ENCODE peak calls at places on chromosome 2, in six cellular contexts. P is choroid plexus epithelial cell, L is Peyer's patch, M is right lobe of liver, W is skeletal muscle cell, A is LNCaP clone FGC. Q is an unnamed sample.

GRCh38 chr2:201021914-201022313 is 49.6 kb downstream of the HYCC2 start:
- DNase-seq in P (peak), L (no peak), M (no peak), W (no peak), A (no peak), Q (no peak)

GRCh38 chr2:240429872-240430491 is 5.5 kb upstream of the GPC1 start:
- DNase-seq in P (no peak), L (no peak), M (peak), W (no peak), A (no peak), Q (peak)

GRCh38 chr2:225737556-225737955 is 338.0 kb downstream of the NYAP2 start:
- DNase-seq in P (peak), L (no peak), M (no peak), W (no peak), A (no peak), Q (no peak)

GRCh38 chr2:128289439-128289838 is 29.2 kb downstream of the HS6ST1 start:
- DNase-seq in P (no peak), L (no peak), M (peak), W (no peak), A (no peak), Q (no peak)

GRCh38 chr2:73987109-73987947 is 2.6 kb downstream of the TET3 start:
- DNase-seq in P (peak), L (peak), M (no peak), W (no peak), A (no peak), Q (peak)

GRCh38 chr2:24049485-24050021 is at the start of gene FKBP1B:
- DNase-seq in P (peak), L (peak), M (peak), W (no peak), A (no peak), Q (peak)

GRCh38 chr2:240236217-240237111 is 96.0 kb upstream of the OTOS start:
- DNase-seq in P (no peak), L (no peak), M (peak), W (no peak), A (no peak), Q (peak)

GRCh38 chr2:9980520-9980919 is 29.0 kb downstream of the GRHL1 start:
- DNase-seq in P (no peak), L (no peak), M (no peak), W (no peak), A (no peak), Q (no peak)

GRCh38 chr2:201618744-201619654 is 24.3 kb downstream of the TMEM237 start:
- DNase-seq in P (peak), L (no peak), M (peak), W (no peak), A (no peak), Q (peak)

GRCh38 chr2:232633413-232634318 is at the start of gene EFHD1:
- DNase-seq in P (peak), L (peak), M (peak), W (no peak), A (no peak), Q (peak)

GRCh38 chr2:72562451-72563153 is 263.2 kb downstream of the EXOC6B start:
- DNase-seq in P (peak), L (no peak), M (no peak), W (no peak), A (no peak), Q (no peak)

GRCh38 chr2:27094353-27094984 is 7.9 kb downstream of the KHK start:
- DNase-seq in P (no peak), L (no peak), M (no peak), W (no peak), A (no peak), Q (no peak)

GRCh38 chr2:207930747-207931146 is 94.6 kb downstream of the PLEKHM3 start:
- DNase-seq in P (no peak), L (no peak), M (peak), W (no peak), A (no peak), Q (peak)

GRCh38 chr2:197502685-197503084 is 2.5 kb downstream of the HSPE1 start:
- DNase-seq in P (no peak), L (no peak), M (no peak), W (no peak), A (no peak), Q (no peak)

GRCh38 chr2:43269074-43269572 is 42.7 kb upstream of the ZFP36L2 start:
- DNase-seq in P (peak), L (peak), M (peak), W (peak), A (no peak), Q (peak)

GRCh38 chr2:150528861-150529801 is 41.7 kb upstream of the RND3 start:
- DNase-seq in P (peak), L (no peak), M (no peak), W (peak), A (no peak), Q (no peak)

GRCh38 chr2:174716785-174717184 is 47.5 kb downstream of the CHRNA1 start:
- DNase-seq in P (no peak), L (no peak), M (no peak), W (no peak), A (no peak), Q (no peak)

GRCh38 chr2:70627499-70627898 is 73.9 kb upstream of the TGFA start:
- DNase-seq in P (peak), L (no peak), M (no peak), W (no peak), A (peak), Q (no peak)

GRCh38 chr2:226489765-226490164 is 309.9 kb downstream of the IRS1 start:
- DNase-seq in P (peak), L (no peak), M (no peak), W (peak), A (no peak), Q (no peak)

GRCh38 chr2:197707316-197708213 is 2.4 kb downstream of the MARS2 start:
- DNase-seq in P (peak), L (no peak), M (no peak), W (no peak), A (no peak), Q (no peak)

GRCh38 chr2:17166506-17166905 is 351.7 kb downstream of the RAD51AP2 start:
- DNase-seq in P (peak), L (no peak), M (no peak), W (peak), A (peak), Q (no peak)

GRCh38 chr2:145957929-145958328 is 1438.0 kb upstream of the ZEB2 start:
- DNase-seq in P (peak), L (no peak), M (no peak), W (peak), A (no peak), Q (no peak)

GRCh38 chr2:183040604-183041003 is 2.3 kb upstream of the NCKAP1 start:
- DNase-seq in P (no peak), L (no peak), M (no peak), W (no peak), A (no peak), Q (no peak)

GRCh38 chr2:19861771-19862170 is 40.0 kb downstream of the TTC32 start:
- DNase-seq in P (peak), L (no peak), M (no peak), W (no peak), A (no peak), Q (no peak)

GRCh38 chr2:215530191-215530968 is 94.5 kb upstream of the FN1 start:
- DNase-seq in P (peak), L (no peak), M (no peak), W (no peak), A (no peak), Q (no peak)

GRCh38 chr2:1739961-1740713 is 4.2 kb downstream of the PXDN start:
- DNase-seq in P (peak), L (peak), M (peak), W (no peak), A (no peak), Q (peak)

GRCh38 chr2:129078548-129078947 is 759.9 kb upstream of the HS6ST1 start:
- DNase-seq in P (no peak), L (no peak), M (no peak), W (no peak), A (no peak), Q (no peak)

GRCh38 chr2:35989040-35989439 is 366.5 kb upstream of the CRIM1 start:
- DNase-seq in P (no peak), L (no peak), M (no peak), W (no peak), A (no peak), Q (no peak)

GRCh38 chr2:172710584-172711024 is 25.0 kb upstream of the RAPGEF4 start:
- DNase-seq in P (peak), L (no peak), M (no peak), W (peak), A (no peak), Q (no peak)

GRCh38 chr2:161120775-161121174 is 39.5 kb upstream of the TANK start:
- DNase-seq in P (no peak), L (no peak), M (no peak), W (no peak), A (no peak), Q (no peak)

GRCh38 chr2:9303528-9304225 is 97.1 kb downstream of the ASAP2 start:
- DNase-seq in P (no peak), L (no peak), M (no peak), W (no peak), A (no peak), Q (no peak)

GRCh38 chr2:99729104-99729503 is 239.3 kb upstream of the REV1 start:
- DNase-seq in P (peak), L (no peak), M (no peak), W (no peak), A (no peak), Q (no peak)

GRCh38 chr2:234629596-234629995 is 132.7 kb upstream of the ARL4C start:
- DNase-seq in P (no peak), L (no peak), M (no peak), W (no peak), A (no peak), Q (no peak)

GRCh38 chr2:216287251-216287650 is 85.0 kb downstream of the MARCHF4 start:
- DNase-seq in P (peak), L (no peak), M (no peak), W (no peak), A (no peak), Q (no peak)

DNA sequence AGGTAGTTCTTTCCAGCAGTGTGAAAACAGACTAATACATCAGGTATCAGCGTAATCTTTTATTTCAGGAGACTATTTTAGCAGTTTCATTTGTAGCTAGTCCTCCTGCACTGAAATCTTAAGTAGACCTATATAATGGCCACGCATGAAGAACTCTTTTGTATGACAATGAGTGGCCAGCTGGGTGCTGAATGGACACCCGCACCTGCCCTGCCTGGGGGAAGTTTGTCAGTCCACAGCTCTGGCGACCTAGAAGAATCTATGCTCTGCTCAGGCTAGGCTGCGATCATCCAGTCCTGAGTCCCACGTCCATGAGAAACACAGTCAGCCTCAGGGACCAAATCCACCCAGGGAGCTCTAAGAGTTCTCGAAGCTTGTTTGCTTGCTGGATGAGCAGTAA is 709.2 kb upstream of the ID2 start:
- DNase-seq in P (no peak), L (no peak), M (no peak), W (no peak), A (no peak), Q (no peak)
- H3K4me3 ChIP-seq in P (no peak), L (no peak), M (no peak), W (no peak), A (no peak), Q (no peak)

GRCh38 chr2:189178007-189178406 is 1.6 kb downstream of the COL5A2 start:
- DNase-seq in P (peak), L (no peak), M (no peak), W (no peak), A (no peak), Q (no peak)

GRCh38 chr2:189178726-189179606 is 595 bp downstream of the COL5A2 start:
- DNase-seq in P (peak), L (no peak), M (no peak), W (peak), A (no peak), Q (no peak)

GRCh38 chr2:189177441-189177840 is 2.1 kb downstream of the COL5A2 start:
- DNase-seq in P (no peak), L (no peak), M (no peak), W (no peak), A (no peak), Q (no peak)

GRCh38 chr2:189179607-189179979 is at the start of gene COL5A2:
- DNase-seq in P (peak), L (peak), M (no peak), W (peak), A (no peak), Q (no peak)

GRCh38 chr2:189175869-189176431 is 3.6 kb downstream of the COL5A2 start:
- DNase-seq in P (no peak), L (no peak), M (no peak), W (no peak), A (no peak), Q (no peak)
- H3K4me3 ChIP-seq in P (peak), L (no peak), M (no peak), W (peak), A (no peak), Q (peak)

GRCh38 chr2:121178730-121179129 is 106.3 kb downstream of the TFCP2L1 start:
- DNase-seq in P (no peak), L (no peak), M (no peak), W (no peak), A (no peak), Q (no peak)
- H3K4me3 ChIP-seq in P (no peak), L (no peak), M (no peak), W (no peak), A (no peak), Q (no peak)

GRCh38 chr2:96773922-96774321 is 13.2 kb downstream of the CNNM4 start:
- DNase-seq in P (no peak), L (peak), M (no peak), W (no peak), A (no peak), Q (peak)
- H3K4me3 ChIP-seq in P (no peak), L (peak), M (peak), W (no peak), A (no peak), Q (peak)

GRCh38 chr2:138503087-138503442 is 1.5 kb downstream of the SPOPL start:
- DNase-seq in P (peak), L (no peak), M (no peak), W (no peak), A (no peak), Q (no peak)
- H3K4me3 ChIP-seq in P (peak), L (peak), M (peak), W (peak), A (peak), Q (peak)

DNA sequence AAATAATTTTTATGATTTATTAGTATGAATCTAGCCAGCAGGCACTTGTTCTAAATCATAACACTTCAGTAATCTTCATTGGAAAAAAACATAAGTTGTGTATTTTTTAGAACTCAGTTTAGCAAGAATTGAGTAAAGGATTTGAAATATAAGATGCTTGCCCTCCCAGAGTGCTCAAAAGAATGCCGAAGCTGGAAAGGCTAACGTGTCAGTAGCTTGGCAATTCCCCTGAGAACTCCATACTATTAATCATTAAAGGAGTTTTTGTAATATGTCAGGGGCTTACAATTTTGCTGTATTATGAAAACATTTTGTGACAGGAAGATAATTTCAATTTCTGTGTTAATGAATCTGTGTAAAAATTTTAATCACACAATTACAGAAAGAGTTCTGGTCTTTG is 122.7 kb downstream of the GULP1 start:
- DNase-seq in P (peak), L (no peak), M (no peak), W (peak), A (no peak), Q (no peak)
- H3K4me3 ChIP-seq in P (no peak), L (no peak), M (no peak), W (no peak), A (no peak), Q (no peak)

GRCh38 chr2:104862061-104862941 is 8.4 kb downstream of the POU3F3 start:
- DNase-seq in P (no peak), L (no peak), M (no peak), W (no peak), A (no peak), Q (no peak)
- H3K4me3 ChIP-seq in P (peak), L (peak), M (no peak), W (peak), A (no peak), Q (no peak)

Q was measured in lower lobe of right lung.